ENCODE peak calls at places on chromosomes 1 and 21, in six cellular contexts. M is heart right ventricle, R is lower lobe of right lung, Q is stomach, W is foreskin keratinocyte, V is breast epithelium. S is an unnamed sample. For H3K27me3, the result is how much of the 10 kb centered on the place peaks cover.

GRCh38 chr1:22673486-22674409 is 20.7 kb downstream of the C1QB start:
- DNase-seq in M (peak), R (no peak), Q (peak), W (peak), V (no peak), S (no peak)

GRCh38 chr1:87636198-87636892 is 307.7 kb downstream of the LMO4 start:
- DNase-seq in M (no peak), R (no peak), Q (no peak), W (no peak), V (no peak), S (no peak)

GRCh38 chr1:53862507-53862906 is 24.4 kb upstream of the NDC1 start:
- DNase-seq in M (no peak), R (no peak), Q (no peak), W (no peak), V (no peak), S (no peak)

GRCh38 chr1:17020502-17020901 is 8.8 kb upstream of the ATP13A2 start:
- DNase-seq in M (no peak), R (no peak), Q (no peak), W (no peak), V (no peak), S (no peak)

GRCh38 chr1:168842916-168843315 is 113.9 kb upstream of the DPT start:
- DNase-seq in M (no peak), R (no peak), Q (no peak), W (no peak), V (no peak), S (no peak)

GRCh38 chr1:93659805-93660479 is 21.7 kb downstream of the BCAR3 start:
- DNase-seq in M (peak), R (no peak), Q (no peak), W (no peak), V (no peak), S (no peak)

GRCh38 chr1:209414803-209415329 is 168.6 kb upstream of the CAMK1G start:
- DNase-seq in M (no peak), R (no peak), Q (no peak), W (no peak), V (no peak), S (no peak)

GRCh38 chr1:24427469-24427862 is 11.9 kb downstream of the NIPAL3 start:
- DNase-seq in M (no peak), R (no peak), Q (no peak), W (no peak), V (no peak), S (no peak)

GRCh38 chr1:112692681-112693080 is 14.2 kb downstream of the RHOC start:
- DNase-seq in M (no peak), R (no peak), Q (no peak), W (no peak), V (no peak), S (no peak)

GRCh38 chr1:87450615-87451209 is 122.0 kb downstream of the LMO4 start:
- DNase-seq in M (no peak), R (no peak), Q (peak), W (peak), V (no peak), S (no peak)

GRCh38 chr1:2588661-2589330 is 2.2 kb downstream of the PRXL2B start:
- DNase-seq in M (no peak), R (peak), Q (no peak), W (no peak), V (no peak), S (no peak)

GRCh38 chr21:15311510-15311909 is 246.7 kb upstream of the NRIP1 start:
- DNase-seq in M (no peak), R (no peak), Q (no peak), W (no peak), V (no peak), S (no peak)

GRCh38 chr1:223076382-223076781 is 66.7 kb downstream of the TLR5 start:
- DNase-seq in M (peak), R (no peak), Q (no peak), W (no peak), V (no peak), S (no peak)

GRCh38 chr1:156922986-156923564 is 2.6 kb downstream of the LRRC71 start:
- DNase-seq in M (no peak), R (no peak), Q (peak), W (no peak), V (no peak), S (no peak)

GRCh38 chr1:201624741-201625646 is 86.1 kb downstream of the NAV1 start:
- DNase-seq in M (no peak), R (no peak), Q (no peak), W (peak), V (no peak), S (no peak)

GRCh38 chr1:234980224-234980656 is 148.4 kb downstream of the TOMM20 start:
- DNase-seq in M (no peak), R (no peak), Q (no peak), W (no peak), V (no peak), S (no peak)

GRCh38 chr1:152961201-152961891 is 9.1 kb upstream of the SPRR4 start:
- DNase-seq in M (no peak), R (no peak), Q (no peak), W (no peak), V (no peak), S (no peak)
- H3K27me3 ChIP-seq in M (under half), R (under half), Q (under half), W (under half), V (under half), S (under half)

GRCh38 chr21:33026299-33026858 is 644 bp downstream of the OLIG2 start:
- DNase-seq in M (no peak), R (no peak), Q (no peak), W (no peak), V (no peak), S (no peak)
- H3K27ac ChIP-seq in M (no peak), R (no peak), Q (no peak), W (no peak), V (no peak), S (no peak)

GRCh38 chr1:85463666-85464496 is 1.1 kb downstream of the DDAH1 start:
- DNase-seq in M (no peak), R (no peak), Q (no peak), W (peak), V (no peak), S (no peak)
- TF ChIP-seq CTCF in M (no peak), R (no peak), Q (no peak), W (no peak), V (no peak), S (no peak)

DNA sequence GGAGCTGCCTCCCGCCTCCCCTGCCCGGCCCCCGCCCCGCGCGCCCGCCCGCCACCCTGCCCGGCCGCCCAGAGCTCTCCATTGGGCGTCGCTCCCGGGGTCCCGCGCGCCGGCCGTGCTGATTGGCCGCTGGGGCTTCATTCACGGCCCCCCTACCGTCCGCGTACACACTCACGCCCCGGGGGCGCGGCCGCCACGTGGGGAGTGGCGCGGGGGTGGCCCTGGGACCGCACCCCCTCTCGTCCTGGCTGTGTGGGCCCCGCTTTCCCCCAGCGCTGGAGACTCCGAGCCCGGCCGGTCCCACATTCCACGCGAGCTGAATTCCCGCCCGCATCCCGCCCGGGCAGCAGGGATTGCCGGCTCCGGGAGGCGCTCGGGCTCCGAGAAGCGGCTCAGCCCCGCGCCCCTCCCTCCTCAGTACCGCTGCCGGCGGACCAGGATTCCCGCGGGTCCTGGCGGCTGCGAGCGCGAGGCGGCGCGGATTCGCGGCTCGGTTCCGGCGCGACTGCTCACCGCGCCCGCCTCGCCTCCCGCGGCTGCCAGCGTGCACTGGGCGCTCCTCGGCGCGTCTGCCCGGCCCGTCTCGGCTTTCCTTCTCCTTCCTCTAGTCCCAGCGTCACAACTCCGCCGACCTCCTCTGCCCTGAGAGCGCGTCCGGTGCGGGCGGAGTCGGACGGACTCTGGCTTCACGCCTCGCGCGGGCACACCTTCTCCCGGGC is 450 bp upstream of the POU3F1 start:
- DNase-seq in M (peak), R (peak), Q (peak), W (peak), V (peak), S (peak)
- H3K27me3 ChIP-seq in M (under half), R (half or more), Q (half or more), W (under half), V (under half), S (under half)

GRCh38 chr1:44012941-44013609 is 18.2 kb downstream of the SLC6A9 start:
- DNase-seq in M (no peak), R (no peak), Q (no peak), W (no peak), V (no peak), S (no peak)

GRCh38 chr1:44014365-44015104 is 16.7 kb downstream of the SLC6A9 start:
- DNase-seq in M (no peak), R (no peak), Q (no peak), W (no peak), V (no peak), S (no peak)

GRCh38 chr1:44010935-44011610 is 19.7 kb downstream of the CCDC24 start:
- DNase-seq in M (no peak), R (no peak), Q (no peak), W (no peak), V (no peak), S (no peak)

GRCh38 chr1:44013949-44014348 is 17.3 kb downstream of the SLC6A9 start:
- DNase-seq in M (no peak), R (no peak), Q (no peak), W (no peak), V (no peak), S (no peak)

DNA sequence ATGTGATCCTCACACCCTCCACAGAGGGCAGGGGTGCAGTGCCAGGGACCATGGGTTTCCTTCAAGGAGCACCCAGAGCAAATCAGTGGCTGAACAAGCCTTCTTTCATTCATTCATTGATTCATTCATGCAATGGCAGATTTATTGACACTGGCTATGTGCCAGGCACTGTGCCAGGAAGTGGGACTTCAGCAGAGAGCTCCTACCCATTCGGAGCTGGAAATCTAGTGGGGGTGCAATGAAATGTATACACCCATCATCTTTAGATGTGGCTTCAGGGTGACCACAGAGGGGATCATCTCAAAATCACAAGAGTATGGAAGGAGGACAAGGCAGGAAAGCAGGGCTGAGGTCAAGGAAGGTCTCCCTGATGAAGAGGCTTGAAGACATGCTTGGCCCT is 18.9 kb downstream of the SLC6A9 start:
- DNase-seq in M (no peak), R (no peak), Q (no peak), W (no peak), V (no peak), S (no peak)
- H3K27ac ChIP-seq in M (no peak), R (no peak), Q (no peak), W (no peak), V (no peak), S (no peak)

GRCh38 chr1:29247874-29248273 is 11.6 kb downstream of the PTPRU start:
- DNase-seq in M (no peak), R (no peak), Q (no peak), W (no peak), V (no peak), S (no peak)

GRCh38 chr1:29247044-29247443 is 10.7 kb downstream of the PTPRU start:
- DNase-seq in M (no peak), R (no peak), Q (no peak), W (no peak), V (no peak), S (no peak)

GRCh38 chr1:29245261-29245660 is 8.9 kb downstream of the PTPRU start:
- DNase-seq in M (no peak), R (no peak), Q (no peak), W (no peak), V (no peak), S (no peak)

GRCh38 chr1:29243863-29244185 is 7.5 kb downstream of the PTPRU start:
- DNase-seq in M (no peak), R (no peak), Q (no peak), W (peak), V (no peak), S (no peak)

DNA sequence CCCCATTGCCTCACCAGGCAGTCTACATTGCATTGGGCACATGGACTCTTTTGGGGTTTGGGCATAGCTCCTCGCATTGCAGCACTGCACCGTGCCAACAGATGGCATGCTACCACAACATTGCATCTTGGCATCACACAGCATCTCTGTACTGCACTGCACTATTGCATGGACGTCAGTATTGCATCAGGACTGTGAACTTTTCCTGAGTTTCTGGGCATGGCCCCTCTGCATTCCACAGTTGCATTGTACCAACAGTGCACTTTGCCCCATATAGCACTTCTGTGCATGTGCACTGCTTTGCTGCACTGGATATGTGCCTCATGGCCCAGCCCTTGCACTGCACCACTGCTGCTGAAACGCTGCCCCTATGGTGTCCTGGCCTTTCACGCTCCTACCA is 9.6 kb downstream of the PTPRU start:
- DNase-seq in M (no peak), R (no peak), Q (no peak), W (peak), V (no peak), S (no peak)
- TF ChIP-seq CTCF in M (peak), R (peak), Q (peak), W (peak), V (no peak), S (no peak)